ENCODE peak calls at places on chromosomes 4 and X, in four cellular contexts. F, Q, M and Z are unnamed samples.
A peak's percentile ranks its signal among the peaks of the same experiment; 100 is the strongest.

GRCh38 chr4:48752256-48752655 is 27.8 kb downstream of the FRYL start:
- DNase-seq in F (no peak), Q (no peak), M (no peak), Z (no peak)

GRCh38 chrX:19625612-19626011 is 110.3 kb upstream of the MAP3K15 start:
- DNase-seq in F (no peak), Q (peak; percentile 10), M (peak; percentile 58), Z (no peak)

GRCh38 chr4:3229328-3229727 is 19.6 kb upstream of the MSANTD1 start:
- DNase-seq in F (no peak), Q (no peak), M (no peak), Z (no peak)

GRCh38 chr4:186201535-186202230 is 10.3 kb downstream of the CYP4V2 start:
- DNase-seq in F (peak; percentile 48), Q (no peak), M (peak; percentile 67), Z (peak; percentile 10)

GRCh38 chr4:45442466-45442865 is 681.4 kb downstream of the GABRG1 start:
- DNase-seq in F (no peak), Q (no peak), M (no peak), Z (no peak)

GRCh38 chr4:83075696-83076095 is 38.8 kb downstream of the PLAC8 start:
- DNase-seq in Q (peak; percentile 77), M (no peak), F (no peak), Z (no peak)

GRCh38 chr4:40149960-40150385 is 46.9 kb upstream of the RHOH start:
- DNase-seq in M (peak; percentile 87), F (peak; percentile 63), Q (peak; percentile 22), Z (peak; percentile 17)

GRCh38 chrX:57918750-57919436 is 8.6 kb upstream of the ZXDA start:
- DNase-seq in M (peak; percentile 33), F (no peak), Q (no peak), Z (peak; percentile 24)

GRCh38 chrX:64894454-64895038 is 81.7 kb downstream of the ZC4H2 start:
- DNase-seq in M (peak; percentile 51), Q (no peak), F (peak; percentile 35), Z (no peak)

GRCh38 chrX:118510076-118510475 is 14.5 kb downstream of the DOCK11 start:
- DNase-seq in Q (no peak), M (no peak), F (no peak), Z (no peak)

GRCh38 chrX:70480660-70481018 is 36.0 kb downstream of the DLG3 start:
- DNase-seq in Q (peak; percentile 23), F (no peak), M (no peak), Z (no peak)

GRCh38 chr4:113232194-113232593 is 182.7 kb downstream of the ANK2 start:
- DNase-seq in F (no peak), Q (peak; percentile 18), M (no peak), Z (no peak)

GRCh38 chr4:15366660-15367059 is 61.2 kb upstream of the C1QTNF7 start:
- DNase-seq in Q (no peak), M (no peak), F (no peak), Z (no peak)

GRCh38 chrX:18895157-18895952 is 88.6 kb downstream of the PHKA2 start:
- DNase-seq in Q (no peak), F (no peak), M (no peak), Z (no peak)

GRCh38 chrX:11341274-11342256 is 48.4 kb downstream of the AMELX start:
- DNase-seq in Q (peak; percentile 79), F (no peak), M (no peak), Z (peak; percentile 86)

GRCh38 chr4:72312032-72312650 is 256.9 kb downstream of the ADAMTS3 start:
- DNase-seq in Q (peak; percentile 93), F (peak; percentile 54), M (no peak), Z (peak; percentile 87)

GRCh38 chr4:184166736-184167135 is 50.9 kb downstream of the ENPP6 start:
- DNase-seq in F (no peak), Q (no peak), M (no peak), Z (no peak)

GRCh38 chr4:110702326-110702725 is 79.4 kb upstream of the PITX2 start:
- DNase-seq in Q (no peak), M (no peak), F (no peak), Z (no peak)

GRCh38 chr4:154349829-154350228 is 141.8 kb downstream of the DCHS2 start:
- DNase-seq in F (no peak), M (peak; percentile 6), Q (no peak), Z (no peak)

GRCh38 chr4:34720563-34720962 is 1523.8 kb downstream of the ARAP2 start:
- DNase-seq in F (no peak), M (peak; percentile 0), Q (peak; percentile 13), Z (no peak)

GRCh38 chr4:54185380-54185779 is 43.7 kb upstream of the PDGFRA start:
- DNase-seq in Q (no peak), F (no peak), M (no peak), Z (no peak)

GRCh38 chrX:149161438-149162088 is 343.5 kb downstream of the IDS start:
- DNase-seq in F (no peak), Q (no peak), M (no peak), Z (no peak)

GRCh38 chrX:136582624-136583023 is 50.6 kb downstream of the VGLL1 start:
- DNase-seq in F (no peak), Q (no peak), M (no peak), Z (no peak)

GRCh38 chrX:104922206-104922621 is 298.3 kb downstream of the TEX13A start:
- DNase-seq in M (peak; percentile 78), F (peak; percentile 45), Q (peak; percentile 39), Z (peak; percentile 57)

GRCh38 chr4:106793933-106794332 is 242.2 kb downstream of the DKK2 start:
- DNase-seq in F (no peak), Q (no peak), M (no peak), Z (no peak)

GRCh38 chr4:83639849-83640493 is 104.1 kb downstream of the GPAT3 start:
- DNase-seq in F (peak; percentile 58), M (peak; percentile 76), Q (peak; percentile 44), Z (no peak)

GRCh38 chrX:139967300-139967699 is 2.0 kb upstream of the CXorf66 start:
- DNase-seq in F (no peak), Q (no peak), M (peak; percentile 3), Z (peak; percentile 1)

GRCh38 chr4:123649248-123649643 is 252.7 kb downstream of the SPRY1 start:
- DNase-seq in Q (no peak), M (no peak), F (no peak), Z (no peak)

GRCh38 chrX:125492439-125492838 is 172.8 kb downstream of the TEX13C start:
- DNase-seq in M (no peak), F (no peak), Q (no peak), Z (no peak)

GRCh38 chr4:107183155-107183774 is 147.2 kb upstream of the DKK2 start:
- DNase-seq in M (peak; percentile 24), Q (peak; percentile 51), F (peak; percentile 39), Z (no peak)

GRCh38 chr4:80202190-80202711 is 4.9 kb downstream of the PRDM8 start:
- DNase-seq in F (no peak), Q (peak; percentile 58), M (peak; percentile 78), Z (peak; percentile 77)

GRCh38 chr4:80204433-80204832 is 7.1 kb downstream of the PRDM8 start:
- DNase-seq in F (no peak), M (no peak), Q (no peak), Z (no peak)

GRCh38 chr4:80199947-80200346 is 2.6 kb downstream of the PRDM8 start:
- DNase-seq in F (no peak), Q (no peak), M (no peak), Z (no peak)

GRCh38 chr4:80201326-80202151 is 4.2 kb downstream of the PRDM8 start:
- DNase-seq in F (no peak), M (peak; percentile 67), Q (peak; percentile 76), Z (no peak)

DNA sequence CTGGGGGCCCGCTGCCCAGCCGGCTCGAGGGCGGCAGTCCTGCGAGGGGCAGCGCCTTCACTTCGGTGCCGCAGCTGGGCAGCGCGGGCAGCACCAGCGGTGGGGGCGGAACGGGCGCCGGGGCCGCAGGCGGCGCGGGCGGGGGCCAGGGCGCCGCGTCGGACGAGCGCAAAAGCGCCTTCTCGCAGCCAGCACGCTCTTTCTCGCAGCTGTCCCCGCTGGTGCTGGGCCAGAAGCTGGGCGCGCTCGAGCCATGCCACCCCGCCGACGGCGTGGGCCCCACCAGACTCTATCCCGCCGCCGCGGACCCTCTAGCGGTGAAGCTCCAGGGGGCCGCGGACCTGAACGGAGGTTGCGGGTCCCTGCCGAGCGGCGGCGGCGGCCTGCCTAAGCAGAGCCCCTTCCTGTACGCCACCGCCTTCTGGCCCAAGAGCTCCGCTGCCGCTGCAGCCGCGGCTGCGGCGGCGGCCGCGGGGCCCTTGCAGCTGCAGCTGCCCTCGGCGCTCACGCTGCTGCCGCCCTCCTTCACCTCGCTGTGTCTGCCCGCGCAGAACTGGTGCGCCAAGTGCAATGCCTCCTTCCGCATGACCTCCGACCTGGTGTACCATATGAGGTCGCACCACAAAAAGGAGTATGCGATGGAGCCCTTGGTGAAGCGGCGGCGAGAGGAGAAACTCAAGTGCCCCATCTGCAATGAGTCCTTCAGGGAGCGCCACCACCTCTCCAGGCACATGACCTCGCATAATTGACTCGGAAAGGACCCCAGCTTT is 5.7 kb downstream of the PRDM8 start:
- DNase-seq in M (peak; percentile 83), Q (no peak), F (no peak), Z (peak; percentile 34)
- H3K4me3 ChIP-seq in M (peak overlapping the region; percentile 68), Q (peak overlapping the region; percentile 68), F (peak overlapping the region; percentile 29), Z (peak overlapping the region; percentile 42)

DNA sequence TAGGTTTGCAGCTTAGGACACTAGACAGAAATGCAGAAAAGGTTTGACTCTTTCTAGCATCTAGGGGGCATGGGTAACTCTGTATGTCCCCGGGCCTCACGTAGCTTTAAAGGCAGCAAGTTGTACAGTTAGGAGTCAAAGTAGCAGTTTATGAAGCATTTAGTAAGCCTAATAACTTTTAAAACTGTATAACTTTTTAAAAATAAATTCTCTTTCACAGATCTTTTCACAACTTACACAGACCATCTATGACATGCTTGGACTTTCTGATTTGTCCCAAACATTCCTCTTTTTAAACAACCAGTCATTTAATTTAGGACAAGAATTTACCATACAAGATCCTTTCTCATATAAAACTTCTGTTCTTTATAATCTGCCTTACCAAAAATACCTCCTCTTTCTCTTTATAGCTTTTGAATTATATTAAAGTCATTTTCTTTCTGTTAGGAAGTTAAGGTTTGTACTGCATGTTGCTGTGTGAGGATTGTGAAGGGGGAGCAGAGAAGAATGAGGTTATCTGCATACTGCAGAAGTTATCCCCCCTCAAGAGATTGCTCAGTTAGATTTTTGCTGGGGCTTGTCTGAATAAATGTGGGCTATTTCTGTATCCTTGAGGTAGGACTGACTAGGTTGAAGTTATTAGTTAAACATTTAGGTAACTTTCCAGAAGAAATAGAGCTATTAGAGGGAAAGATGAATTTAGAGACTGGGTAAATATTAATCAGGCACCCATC is 94.3 kb downstream of the CPE start:
- DNase-seq in Q (no peak), M (no peak), F (no peak), Z (no peak)
- H3K9me3 ChIP-seq in Q (peaks cover 3% of the 10 kb centered on the region), M (peaks cover 15% of the 10 kb centered on the region), F (peaks cover 6% of the 10 kb centered on the region), Z (peaks cover 27% of the 10 kb centered on the region)

GRCh38 chr4:152591876-152592275 is 56.0 kb upstream of the FBXW7 start:
- DNase-seq in M (no peak), Q (no peak), F (no peak), Z (no peak)
- H3K4me3 ChIP-seq in M (no peak overlapping the region), Q (no peak overlapping the region), F (no peak overlapping the region), Z (no peak overlapping the region)

DNA sequence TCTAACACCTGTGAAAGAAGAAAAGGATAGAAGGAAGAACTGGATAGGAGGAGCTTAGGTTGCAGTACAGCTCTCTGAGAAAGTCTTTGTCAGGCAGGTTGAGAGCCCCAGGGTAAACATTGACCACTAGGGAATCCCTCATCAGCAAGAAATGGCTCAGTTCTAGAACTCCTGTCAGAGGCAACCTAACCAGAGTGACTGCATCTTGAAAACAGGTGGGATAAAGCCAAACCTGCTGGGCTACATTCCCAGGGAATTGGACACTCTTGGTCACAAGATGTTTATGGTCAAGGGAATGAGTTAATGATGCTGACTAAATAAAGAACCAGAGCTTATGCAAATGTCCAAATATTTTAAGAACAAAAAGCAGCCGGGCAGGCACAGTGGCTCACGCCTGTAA is 108.3 kb upstream of the MED14 start:
- DNase-seq in F (no peak), Q (no peak), M (no peak), Z (no peak)
- H3K9me3 ChIP-seq in F (no peaks in the 10 kb centered on the region), Q (peaks cover 8% of the 10 kb centered on the region), M (peaks cover 4% of the 10 kb centered on the region), Z (peaks cover 3% of the 10 kb centered on the region)